ENCODE peak calls at places on chromosomes 3 and 15, in ten cellular contexts. One of them, this sample, is unnamed.
A peak's percentile ranks its signal among the peaks of the same experiment; 100 is the strongest.

GRCh38 chr3:175818811-175819464 is 959.8 kb downstream of the NAALADL2 start:
- DNase-seq in RWPE1: no peak
- DNase-seq in astrocyte: peak; percentile 7
- DNase-seq in H9: no peak
- DNase-seq in mammary epithelial cell: peak; percentile 16
- DNase-seq in AG04450: no peak
- DNase-seq in lung: no peak
- DNase-seq in osteoblast: no peak
- DNase-seq in psoas muscle: no peak
- DNase-seq in ascending aorta: no peak
- DNase-seq in this sample: no peak

GRCh38 chr3:134594236-134594825 is 56.5 kb downstream of the KY start:
- DNase-seq in osteoblast: no peak
- DNase-seq in psoas muscle: no peak
- DNase-seq in H9: no peak
- DNase-seq in astrocyte: no peak
- DNase-seq in lung: no peak
- DNase-seq in RWPE1: no peak
- DNase-seq in ascending aorta: no peak
- DNase-seq in mammary epithelial cell: no peak
- DNase-seq in AG04450: no peak
- DNase-seq in this sample: no peak

GRCh38 chr15:75235760-75236729 is 22.1 kb upstream of the GOLGA6C start:
- DNase-seq in AG04450: no peak
- DNase-seq in astrocyte: no peak
- DNase-seq in osteoblast: peak; percentile 74
- DNase-seq in mammary epithelial cell: no peak
- DNase-seq in H9: no peak
- DNase-seq in psoas muscle: peak; percentile 45
- DNase-seq in ascending aorta: no peak
- DNase-seq in lung: no peak
- DNase-seq in RWPE1: no peak
- DNase-seq in this sample: no peak

GRCh38 chr3:25433868-25434267 is 5.8 kb downstream of the RARB start:
- DNase-seq in lung: no peak
- DNase-seq in mammary epithelial cell: peak; percentile 15
- DNase-seq in AG04450: no peak
- DNase-seq in astrocyte: no peak
- DNase-seq in osteoblast: peak; percentile 57
- DNase-seq in ascending aorta: no peak
- DNase-seq in H9: no peak
- DNase-seq in RWPE1: no peak
- DNase-seq in psoas muscle: no peak
- DNase-seq in this sample: no peak

GRCh38 chr3:52221563-52222318 is 3.7 kb downstream of the TLR9 start:
- DNase-seq in H9: peak; percentile 24
- DNase-seq in mammary epithelial cell: no peak
- DNase-seq in AG04450: no peak
- DNase-seq in astrocyte: no peak
- DNase-seq in lung: no peak
- DNase-seq in ascending aorta: no peak
- DNase-seq in osteoblast: peak; percentile 69
- DNase-seq in psoas muscle: no peak
- DNase-seq in RWPE1: no peak
- DNase-seq in this sample: no peak

GRCh38 chr3:149809694-149810093 is 3.3 kb upstream of the RNF13 start:
- DNase-seq in osteoblast: no peak
- DNase-seq in AG04450: no peak
- DNase-seq in ascending aorta: no peak
- DNase-seq in mammary epithelial cell: no peak
- DNase-seq in lung: no peak
- DNase-seq in psoas muscle: no peak
- DNase-seq in astrocyte: no peak
- DNase-seq in H9: no peak
- DNase-seq in RWPE1: no peak
- DNase-seq in this sample: no peak

GRCh38 chr3:40432793-40433192 is 24.3 kb upstream of the RPL14 start:
- DNase-seq in RWPE1: no peak
- DNase-seq in osteoblast: no peak
- DNase-seq in H9: no peak
- DNase-seq in ascending aorta: no peak
- DNase-seq in lung: no peak
- DNase-seq in AG04450: no peak
- DNase-seq in psoas muscle: no peak
- DNase-seq in mammary epithelial cell: peak; percentile 6
- DNase-seq in astrocyte: no peak
- DNase-seq in this sample: no peak

GRCh38 chr15:71366926-71367325 is 251.7 kb downstream of the THSD4 start:
- DNase-seq in mammary epithelial cell: no peak
- DNase-seq in H9: no peak
- DNase-seq in astrocyte: peak; percentile 12
- DNase-seq in AG04450: no peak
- DNase-seq in ascending aorta: no peak
- DNase-seq in lung: no peak
- DNase-seq in psoas muscle: no peak
- DNase-seq in RWPE1: no peak
- DNase-seq in osteoblast: peak; percentile 71
- DNase-seq in this sample: no peak

GRCh38 chr15:64105113-64105704 is 9.4 kb downstream of the SNX1 start:
- DNase-seq in lung: peak; percentile 42
- DNase-seq in RWPE1: no peak
- DNase-seq in osteoblast: no peak
- DNase-seq in astrocyte: peak; percentile 19
- DNase-seq in AG04450: no peak
- DNase-seq in mammary epithelial cell: no peak
- DNase-seq in H9: no peak
- DNase-seq in ascending aorta: no peak
- DNase-seq in psoas muscle: no peak
- DNase-seq in this sample: peak; percentile 70

GRCh38 chr15:64099379-64099778 is 3.6 kb downstream of the SNX1 start:
- DNase-seq in lung: no peak
- DNase-seq in mammary epithelial cell: no peak
- DNase-seq in ascending aorta: no peak
- DNase-seq in osteoblast: no peak
- DNase-seq in H9: no peak
- DNase-seq in psoas muscle: no peak
- DNase-seq in astrocyte: no peak
- DNase-seq in RWPE1: no peak
- DNase-seq in AG04450: no peak
- DNase-seq in this sample: no peak

GRCh38 chr15:64107337-64107736 is 11.6 kb downstream of the SNX1 start:
- DNase-seq in psoas muscle: no peak
- DNase-seq in astrocyte: no peak
- DNase-seq in ascending aorta: no peak
- DNase-seq in osteoblast: no peak
- DNase-seq in RWPE1: no peak
- DNase-seq in mammary epithelial cell: no peak
- DNase-seq in AG04450: no peak
- DNase-seq in lung: no peak
- DNase-seq in H9: no peak
- DNase-seq in this sample: no peak

GRCh38 chr15:64101018-64101417 is 5.2 kb downstream of the SNX1 start:
- DNase-seq in astrocyte: no peak
- DNase-seq in AG04450: no peak
- DNase-seq in mammary epithelial cell: no peak
- DNase-seq in osteoblast: no peak
- DNase-seq in ascending aorta: no peak
- DNase-seq in psoas muscle: no peak
- DNase-seq in H9: no peak
- DNase-seq in RWPE1: no peak
- DNase-seq in lung: no peak
- DNase-seq in this sample: no peak

DNA sequence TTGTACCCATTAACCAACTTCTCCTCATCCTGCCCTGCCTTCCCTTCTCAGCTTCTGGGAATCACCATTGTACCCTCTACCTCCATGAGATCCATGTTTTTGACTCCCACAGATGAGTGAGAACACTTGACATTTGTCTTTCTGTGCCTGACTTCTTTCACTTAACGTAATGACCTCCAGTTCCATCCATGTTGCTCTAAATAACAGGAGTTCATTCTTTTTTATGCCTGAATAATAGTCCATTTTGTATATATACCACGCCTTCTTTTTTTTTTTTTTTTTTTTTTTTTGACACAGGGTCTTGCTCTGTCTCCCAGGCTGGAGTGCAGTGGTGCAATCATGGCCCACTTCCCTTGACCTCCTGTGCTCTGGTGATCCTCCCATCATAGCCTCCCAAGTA is 6.7 kb downstream of the SNX1 start:
- DNase-seq in psoas muscle: no peak
- DNase-seq in RWPE1: no peak
- DNase-seq in osteoblast: no peak
- DNase-seq in H9: no peak
- DNase-seq in mammary epithelial cell: no peak
- DNase-seq in AG04450: no peak
- DNase-seq in lung: no peak
- DNase-seq in ascending aorta: no peak
- DNase-seq in astrocyte: no peak
- DNase-seq in this sample: no peak
- H3K27ac ChIP-seq in psoas muscle: no peak overlapping the region
- H3K27ac ChIP-seq in RWPE1: no peak overlapping the region
- H3K27ac ChIP-seq in osteoblast: no peak overlapping the region
- H3K27ac ChIP-seq in H9: no peak overlapping the region
- H3K27ac ChIP-seq in mammary epithelial cell: no peak overlapping the region
- H3K27ac ChIP-seq in AG04450: no peak overlapping the region
- H3K27ac ChIP-seq in lung: no peak overlapping the region
- H3K27ac ChIP-seq in ascending aorta: no peak overlapping the region
- H3K27ac ChIP-seq in astrocyte: no peak overlapping the region
- H3K27ac ChIP-seq in this sample: no peak overlapping the region

GRCh38 chr3:191460360-191460759 is 603 bp upstream of the PYDC2 start:
- DNase-seq in ascending aorta: no peak
- DNase-seq in AG04450: no peak
- DNase-seq in osteoblast: no peak
- DNase-seq in astrocyte: no peak
- DNase-seq in mammary epithelial cell: no peak
- DNase-seq in H9: no peak
- DNase-seq in RWPE1: no peak
- DNase-seq in lung: no peak
- DNase-seq in psoas muscle: no peak
- DNase-seq in this sample: no peak

GRCh38 chr3:191461113-191461595 is at the start of gene PYDC2:
- DNase-seq in AG04450: no peak
- DNase-seq in osteoblast: no peak
- DNase-seq in lung: no peak
- DNase-seq in astrocyte: no peak
- DNase-seq in RWPE1: no peak
- DNase-seq in ascending aorta: no peak
- DNase-seq in H9: no peak
- DNase-seq in psoas muscle: no peak
- DNase-seq in mammary epithelial cell: no peak
- DNase-seq in this sample: no peak

GRCh38 chr3:191455257-191455952 is 5.6 kb upstream of the PYDC2 start:
- DNase-seq in astrocyte: no peak
- DNase-seq in RWPE1: no peak
- DNase-seq in H9: no peak
- DNase-seq in psoas muscle: no peak
- DNase-seq in mammary epithelial cell: no peak
- DNase-seq in osteoblast: no peak
- DNase-seq in AG04450: no peak
- DNase-seq in lung: no peak
- DNase-seq in ascending aorta: no peak
- DNase-seq in this sample: no peak
- H3K27ac ChIP-seq in astrocyte: no peak overlapping the region
- H3K27ac ChIP-seq in RWPE1: no peak overlapping the region
- H3K27ac ChIP-seq in H9: no peak overlapping the region
- H3K27ac ChIP-seq in psoas muscle: no peak overlapping the region
- H3K27ac ChIP-seq in mammary epithelial cell: no peak overlapping the region
- H3K27ac ChIP-seq in osteoblast: no peak overlapping the region
- H3K27ac ChIP-seq in AG04450: no peak overlapping the region
- H3K27ac ChIP-seq in lung: no peak overlapping the region
- H3K27ac ChIP-seq in ascending aorta: no peak overlapping the region
- H3K27ac ChIP-seq in this sample: no peak overlapping the region

GRCh38 chr3:195450731-195451229 is 8.0 kb upstream of the ACAP2 start:
- DNase-seq in psoas muscle: peak; percentile 57
- DNase-seq in AG04450: peak; percentile 85
- DNase-seq in H9: no peak
- DNase-seq in ascending aorta: no peak
- DNase-seq in mammary epithelial cell: no peak
- DNase-seq in lung: no peak
- DNase-seq in RWPE1: no peak
- DNase-seq in osteoblast: peak; percentile 79
- DNase-seq in astrocyte: no peak
- DNase-seq in this sample: peak; percentile 71
- H3K27ac ChIP-seq in psoas muscle: no peak overlapping the region
- H3K27ac ChIP-seq in AG04450: peak overlapping the region; percentile 97
- H3K27ac ChIP-seq in H9: no peak overlapping the region
- H3K27ac ChIP-seq in ascending aorta: no peak overlapping the region
- H3K27ac ChIP-seq in mammary epithelial cell: no peak overlapping the region
- H3K27ac ChIP-seq in lung: no peak overlapping the region
- H3K27ac ChIP-seq in RWPE1: no peak overlapping the region
- H3K27ac ChIP-seq in osteoblast: no peak overlapping the region
- H3K27ac ChIP-seq in astrocyte: no peak overlapping the region
- H3K27ac ChIP-seq in this sample: no peak overlapping the region

GRCh38 chr3:181728470-181728869 is 16.7 kb downstream of the SOX2 start:
- DNase-seq in astrocyte: no peak
- DNase-seq in ascending aorta: no peak
- DNase-seq in osteoblast: no peak
- DNase-seq in RWPE1: no peak
- DNase-seq in AG04450: no peak
- DNase-seq in H9: no peak
- DNase-seq in lung: no peak
- DNase-seq in psoas muscle: no peak
- DNase-seq in mammary epithelial cell: no peak
- DNase-seq in this sample: no peak

GRCh38 chr3:181727122-181728036 is 15.7 kb downstream of the SOX2 start:
- DNase-seq in lung: no peak
- DNase-seq in H9: peak; percentile 69
- DNase-seq in AG04450: no peak
- DNase-seq in RWPE1: no peak
- DNase-seq in ascending aorta: no peak
- DNase-seq in osteoblast: no peak
- DNase-seq in psoas muscle: no peak
- DNase-seq in mammary epithelial cell: no peak
- DNase-seq in astrocyte: peak; percentile 33
- DNase-seq in this sample: no peak

GRCh38 chr3:181730934-181731333 is 19.2 kb downstream of the SOX2 start:
- DNase-seq in astrocyte: no peak
- DNase-seq in ascending aorta: no peak
- DNase-seq in AG04450: no peak
- DNase-seq in psoas muscle: no peak
- DNase-seq in RWPE1: no peak
- DNase-seq in osteoblast: no peak
- DNase-seq in lung: no peak
- DNase-seq in H9: no peak
- DNase-seq in mammary epithelial cell: no peak
- DNase-seq in this sample: no peak

GRCh38 chr3:181729071-181729915 is 17.6 kb downstream of the SOX2 start:
- DNase-seq in lung: no peak
- DNase-seq in mammary epithelial cell: no peak
- DNase-seq in astrocyte: peak; percentile 29
- DNase-seq in ascending aorta: no peak
- DNase-seq in RWPE1: no peak
- DNase-seq in osteoblast: no peak
- DNase-seq in psoas muscle: no peak
- DNase-seq in AG04450: no peak
- DNase-seq in H9: no peak
- DNase-seq in this sample: no peak

DNA sequence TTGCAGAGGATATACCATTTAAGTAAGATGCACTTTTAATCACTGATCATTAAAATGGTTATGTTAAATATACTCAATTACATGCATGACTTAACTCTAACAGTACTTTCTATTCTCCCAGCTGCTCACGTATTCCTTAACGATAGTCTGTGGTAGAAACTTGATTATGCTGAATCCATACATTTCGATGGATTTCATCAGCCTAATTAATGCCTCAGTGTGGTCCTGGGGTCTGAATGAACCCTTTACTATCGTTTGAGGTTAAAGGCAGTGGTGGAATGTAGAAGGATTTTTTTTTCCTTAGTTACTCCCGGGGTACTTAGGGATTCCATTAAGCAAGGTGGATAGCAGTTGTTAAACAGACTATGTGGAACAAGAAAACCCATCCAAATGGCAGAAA is 18.6 kb downstream of the SOX2 start:
- DNase-seq in RWPE1: no peak
- DNase-seq in lung: no peak
- DNase-seq in ascending aorta: no peak
- DNase-seq in H9: no peak
- DNase-seq in astrocyte: no peak
- DNase-seq in mammary epithelial cell: no peak
- DNase-seq in osteoblast: no peak
- DNase-seq in psoas muscle: no peak
- DNase-seq in AG04450: no peak
- DNase-seq in this sample: no peak
- H3K27ac ChIP-seq in RWPE1: no peak overlapping the region
- H3K27ac ChIP-seq in lung: no peak overlapping the region
- H3K27ac ChIP-seq in ascending aorta: no peak overlapping the region
- H3K27ac ChIP-seq in H9: no peak overlapping the region
- H3K27ac ChIP-seq in astrocyte: no peak overlapping the region
- H3K27ac ChIP-seq in mammary epithelial cell: no peak overlapping the region
- H3K27ac ChIP-seq in osteoblast: no peak overlapping the region
- H3K27ac ChIP-seq in psoas muscle: no peak overlapping the region
- H3K27ac ChIP-seq in AG04450: no peak overlapping the region
- H3K27ac ChIP-seq in this sample: no peak overlapping the region